ENCODE peak calls at places on chromosomes 6 and 20, in six cellular contexts. X is CD8-positive, alpha-beta memory T cell; Q is right cardiac atrium; F is upper lobe of right lung; R is CD8-positive, alpha-beta T cell; P is cardiac muscle cell. C is an unnamed sample.

GRCh38 chr6:107416179-107416578 is 43.2 kb downstream of the PDSS2 start:
- DNase-seq in X (no peak), Q (no peak), F (no peak), R (no peak), P (no peak), C (no peak)

GRCh38 chr20:53692465-53693067 is 98.9 kb upstream of the ZNF217 start:
- DNase-seq in X (no peak), Q (peak; percentile 59), F (no peak), R (no peak), P (peak; percentile 87), C (no peak)

GRCh38 chr6:109241199-109241598 is 141.1 kb downstream of the CD164 start:
- DNase-seq in X (no peak), Q (no peak), F (no peak), R (no peak), P (peak; percentile 69), C (no peak)

GRCh38 chr6:32271427-32271826 is 47.6 kb upstream of the NOTCH4 start:
- DNase-seq in X (peak; percentile 10), Q (no peak), F (no peak), R (no peak), P (no peak), C (no peak)

GRCh38 chr6:166572370-166573261 is 13.9 kb downstream of the RAMACL start:
- DNase-seq in X (no peak), Q (no peak), F (no peak), R (no peak), P (peak; percentile 42), C (no peak)

GRCh38 chr6:13487122-13488014 is at the start of gene GFOD1:
- DNase-seq in X (peak; percentile 65), Q (peak; percentile 92), F (peak; percentile 95), R (peak; percentile 61), P (peak; percentile 92), C (no peak)

GRCh38 chr6:125961117-125961516 is 4.5 kb downstream of the HINT3 start:
- DNase-seq in X (no peak), Q (no peak), F (no peak), R (no peak), P (no peak), C (no peak)

GRCh38 chr6:163536770-163537169 is 122.3 kb downstream of the QKI start:
- DNase-seq in X (no peak), Q (no peak), F (no peak), R (no peak), P (peak; percentile 41), C (no peak)

GRCh38 chr6:32944265-32944664 is 3.4 kb upstream of the HLA-DMB start:
- DNase-seq in X (peak; percentile 58), Q (no peak), F (no peak), R (no peak), P (no peak), C (no peak)

GRCh38 chr6:35092362-35093117 is 48.6 kb downstream of the TCP11 start:
- DNase-seq in X (no peak), Q (peak; percentile 57), F (no peak), R (no peak), P (peak; percentile 75), C (no peak)

GRCh38 chr20:56245761-56246160 is 2.8 kb upstream of the MC3R start:
- DNase-seq in X (no peak), Q (no peak), F (no peak), R (no peak), P (peak; percentile 11), C (no peak)

GRCh38 chr6:121305957-121306607 is 28.2 kb downstream of the TBC1D32 start:
- DNase-seq in X (no peak), Q (no peak), F (no peak), R (no peak), P (peak; percentile 62), C (peak; percentile 18)

GRCh38 chr20:3436864-3437574 is 29.6 kb upstream of the DNAAF9 start:
- DNase-seq in X (no peak), Q (no peak), F (no peak), R (no peak), P (no peak), C (no peak)

GRCh38 chr20:61487346-61488022 is 235.4 kb downstream of the CDH4 start:
- DNase-seq in X (no peak), Q (no peak), F (no peak), R (no peak), P (no peak), C (no peak)

GRCh38 chr20:20799913-20800312 is 87.5 kb upstream of the RALGAPA2 start:
- DNase-seq in X (no peak), Q (no peak), F (no peak), R (no peak), P (no peak), C (no peak)

GRCh38 chr20:55761787-55762186 is 243.5 kb downstream of the CBLN4 start:
- DNase-seq in X (no peak), Q (no peak), F (no peak), R (no peak), P (no peak), C (no peak)

GRCh38 chr20:62355527-62356142 is 11.5 kb downstream of the LAMA5 start:
- DNase-seq in X (no peak), Q (peak; percentile 70), F (no peak), R (no peak), P (peak; percentile 41), C (no peak)

GRCh38 chr6:136553166-136553787 is 3.1 kb upstream of the MAP7 start:
- DNase-seq in X (no peak), Q (no peak), F (no peak), R (no peak), P (no peak), C (no peak)

GRCh38 chr6:14762077-14762476 is 483.8 kb upstream of the JARID2 start:
- DNase-seq in X (no peak), Q (no peak), F (no peak), R (no peak), P (no peak), C (no peak)

GRCh38 chr6:14765106-14765505 is 480.8 kb upstream of the JARID2 start:
- DNase-seq in X (no peak), Q (no peak), F (no peak), R (no peak), P (peak; percentile 13), C (no peak)

GRCh38 chr6:14763139-14763538 is 482.7 kb upstream of the JARID2 start:
- DNase-seq in X (no peak), Q (no peak), F (no peak), R (no peak), P (peak; percentile 27), C (no peak)

GRCh38 chr6:14765753-14766152 is 480.1 kb upstream of the JARID2 start:
- DNase-seq in X (no peak), Q (no peak), F (no peak), R (no peak), P (no peak), C (no peak)

DNA sequence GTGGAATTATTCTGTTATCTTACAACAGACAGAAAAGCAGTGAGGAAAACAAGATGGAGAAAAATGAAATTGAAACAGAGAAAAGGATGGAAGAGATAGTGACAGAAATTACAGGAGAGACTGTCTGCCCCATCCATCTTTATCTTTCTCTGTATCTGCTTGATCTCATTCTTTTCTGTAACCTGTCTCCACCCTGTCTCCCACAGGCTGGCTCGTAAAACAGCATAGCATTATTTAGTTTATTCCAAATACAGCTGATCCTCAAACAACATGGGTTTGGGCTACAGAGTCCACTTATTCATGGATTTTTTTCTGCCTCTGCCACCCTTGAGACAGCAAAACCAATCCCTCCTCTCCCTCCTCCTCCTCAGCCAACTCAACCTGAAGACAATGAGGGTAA is 482.3 kb upstream of the JARID2 start:
- DNase-seq in X (no peak), Q (no peak), F (no peak), R (no peak), P (no peak), C (no peak)
- H3K27ac ChIP-seq in X (no peak overlapping the region), Q (no peak overlapping the region), F (no peak overlapping the region), R (no peak overlapping the region), P (no peak overlapping the region), C (peak overlapping the region; percentile 78)

GRCh38 chr6:134602123-134602522 is 284.2 kb upstream of the SGK1 start:
- DNase-seq in X (no peak), Q (no peak), F (no peak), R (no peak), P (no peak), C (no peak)
- H3K27ac ChIP-seq in X (no peak overlapping the region), Q (no peak overlapping the region), F (no peak overlapping the region), R (no peak overlapping the region), P (no peak overlapping the region), C (no peak overlapping the region)

GRCh38 chr20:44692932-44693476 is 22.2 kb upstream of the CCN5 start:
- DNase-seq in X (no peak), Q (peak; percentile 90), F (no peak), R (no peak), P (peak; percentile 94), C (no peak)

GRCh38 chr20:44696315-44696714 is 18.9 kb upstream of the CCN5 start:
- DNase-seq in X (no peak), Q (no peak), F (no peak), R (no peak), P (no peak), C (no peak)

GRCh38 chr20:44693625-44694024 is 21.5 kb upstream of the CCN5 start:
- DNase-seq in X (no peak), Q (no peak), F (no peak), R (no peak), P (no peak), C (no peak)

GRCh38 chr20:44695295-44696230 is 19.6 kb upstream of the CCN5 start:
- DNase-seq in X (no peak), Q (no peak), F (no peak), R (no peak), P (no peak), C (no peak)

GRCh38 chr20:44694159-44694558 is 21.0 kb upstream of the CCN5 start:
- DNase-seq in X (no peak), Q (no peak), F (no peak), R (no peak), P (no peak), C (no peak)
- H3K27ac ChIP-seq in X (no peak overlapping the region), Q (peak overlapping the region; percentile 95), F (peak overlapping the region; percentile 82), R (no peak overlapping the region), P (no peak overlapping the region), C (no peak overlapping the region)

DNA sequence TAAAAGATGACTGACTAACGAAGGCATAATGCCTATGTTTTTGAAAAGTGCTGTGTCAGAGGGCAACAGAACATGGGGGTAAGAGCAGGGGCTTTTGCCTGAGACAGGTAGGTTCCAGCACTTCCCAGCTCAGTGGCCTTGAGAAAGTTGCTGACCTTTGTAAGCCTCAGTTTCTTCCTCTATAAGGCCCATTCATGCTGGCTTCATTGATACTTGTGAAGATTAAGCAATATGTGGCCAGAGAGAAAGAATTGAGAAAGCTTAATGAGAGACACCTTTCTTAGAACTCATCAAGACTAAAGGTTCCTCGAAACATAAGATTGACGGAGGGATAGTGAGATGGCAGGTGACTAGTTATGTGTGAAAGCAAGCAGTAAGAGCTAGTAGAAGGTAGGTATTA is 21.6 kb upstream of the MEP1A start:
- DNase-seq in X (no peak), Q (no peak), F (no peak), R (no peak), P (no peak), C (no peak)
- H3K27ac ChIP-seq in X (no peak overlapping the region), Q (no peak overlapping the region), F (peak overlapping the region; percentile 24), R (no peak overlapping the region), P (no peak overlapping the region), C (no peak overlapping the region)

DNA sequence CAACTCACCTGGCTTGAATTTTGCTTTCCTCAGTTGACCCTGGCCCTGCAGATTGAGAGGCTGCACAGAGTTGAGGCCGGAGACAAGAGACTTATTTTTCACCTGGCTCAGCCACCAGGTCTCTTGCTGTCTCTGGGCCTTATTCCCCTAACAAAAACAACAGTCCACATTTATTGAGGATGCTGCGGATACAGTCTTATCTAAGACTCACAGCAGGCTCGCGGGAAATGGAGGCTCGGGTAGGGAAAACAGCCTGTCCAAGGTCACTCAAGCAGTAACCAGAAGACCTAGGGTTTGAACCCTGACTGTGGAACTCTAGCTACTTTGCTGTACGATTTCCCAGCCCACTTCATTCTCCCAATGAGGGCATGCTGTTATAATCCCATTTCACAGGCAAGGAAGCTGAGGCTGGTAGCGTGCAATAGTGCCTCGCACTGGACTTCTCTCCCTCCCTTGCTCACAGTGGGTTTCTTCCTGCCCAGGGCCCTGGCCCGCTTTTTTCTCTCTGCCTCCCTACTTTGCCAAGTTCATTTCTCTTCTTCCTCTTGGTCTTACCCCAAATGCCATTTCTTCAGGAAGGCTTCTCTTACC is 57.7 kb downstream of the RBM38 start:
- DNase-seq in X (no peak), Q (no peak), F (no peak), R (no peak), P (no peak), C (no peak)
- H3K27ac ChIP-seq in X (no peak overlapping the region), Q (no peak overlapping the region), F (no peak overlapping the region), R (no peak overlapping the region), P (peak overlapping the region; percentile 18), C (no peak overlapping the region)